ENCODE peak calls at places on chromosome 10, in six cellular contexts. Q, X, A, E, N and W are unnamed samples.

GRCh38 chr10:80324086-80324485 is 32.5 kb downstream of the DYDC1 start:
- DNase-seq in X (no peak), E (no peak), N (no peak), Q (peak), A (peak), W (no peak)

GRCh38 chr10:110042181-110042580 is 34.4 kb downstream of the ADD3 start:
- DNase-seq in Q (peak), E (no peak), N (no peak), A (peak), X (no peak), W (no peak)

GRCh38 chr10:90751107-90751997 is 106.5 kb downstream of the HTR7 start:
- DNase-seq in A (peak), N (peak), X (no peak), E (no peak), Q (peak), W (peak)

GRCh38 chr10:90020506-90020905 is 319.1 kb downstream of the KIF20B start:
- DNase-seq in E (no peak), N (no peak), X (no peak), A (no peak), Q (no peak), W (no peak)

GRCh38 chr10:23694921-23695824 is 256.3 kb downstream of the OTUD1 start:
- DNase-seq in Q (no peak), A (no peak), N (no peak), X (no peak), E (no peak), W (no peak)

GRCh38 chr10:77357611-77358010 is 280.0 kb downstream of the KCNMA1 start:
- DNase-seq in X (peak), N (no peak), A (peak), E (no peak), Q (no peak), W (no peak)

GRCh38 chr10:56090914-56091540 is 270.0 kb downstream of the ZWINT start:
- DNase-seq in A (no peak), X (no peak), N (no peak), Q (no peak), E (no peak), W (no peak)

GRCh38 chr10:93567277-93568104 is 1.0 kb downstream of the FFAR4 start:
- DNase-seq in A (no peak), X (no peak), E (no peak), N (no peak), Q (no peak), W (no peak)

GRCh38 chr10:14665304-14665703 is 109.4 kb downstream of the FAM107B start:
- DNase-seq in E (no peak), Q (no peak), X (no peak), A (no peak), N (no peak), W (no peak)

GRCh38 chr10:99325261-99325660 is 3.9 kb upstream of the CNNM1 start:
- DNase-seq in Q (no peak), A (no peak), X (no peak), E (no peak), N (no peak), W (no peak)

GRCh38 chr10:62665771-62666170 is 138.7 kb upstream of the ADO start:
- DNase-seq in E (no peak), Q (no peak), A (no peak), X (no peak), N (no peak), W (no peak)

GRCh38 chr10:132666733-132667612 is 119.0 kb downstream of the NKX6-2 start:
- DNase-seq in Q (peak), N (no peak), X (no peak), E (no peak), A (peak), W (no peak)

GRCh38 chr10:94112321-94112720 is 118.6 kb downstream of the PLCE1 start:
- DNase-seq in Q (no peak), A (no peak), X (no peak), E (no peak), N (no peak), W (no peak)

GRCh38 chr10:1420663-1421362 is 316.5 kb downstream of the ADARB2 start:
- DNase-seq in A (no peak), E (peak), N (peak), X (no peak), Q (peak), W (peak)

GRCh38 chr10:48606530-48607355 is 1.9 kb upstream of the ARHGAP22 start:
- DNase-seq in A (peak), E (no peak), Q (peak), X (peak), N (peak), W (no peak)

GRCh38 chr10:63343476-63343875 is 122.3 kb downstream of the JMJD1C start:
- DNase-seq in Q (no peak), X (no peak), E (no peak), N (no peak), A (no peak), W (no peak)

GRCh38 chr10:72525277-72525676 is 100.6 kb downstream of the MICU1 start:
- DNase-seq in X (no peak), N (no peak), Q (peak), E (no peak), A (peak), W (no peak)

GRCh38 chr10:70634011-70634410 is 31.5 kb upstream of the PRF1 start:
- DNase-seq in A (no peak), N (no peak), E (no peak), Q (no peak), X (no peak), W (no peak)

GRCh38 chr10:94129393-94130130 is 135.8 kb downstream of the PLCE1 start:
- DNase-seq in X (peak), Q (peak), E (no peak), N (no peak), A (peak), W (no peak)

GRCh38 chr10:107966817-107967216 is 802.3 kb upstream of the SORCS1 start:
- DNase-seq in E (no peak), Q (no peak), A (no peak), N (no peak), X (no peak), W (no peak)

GRCh38 chr10:11344550-11344949 is 266.9 kb downstream of the USP6NL start:
- DNase-seq in E (no peak), A (no peak), Q (no peak), X (no peak), N (no peak), W (no peak)

GRCh38 chr10:44930904-44931620 is 19.9 kb downstream of the TMEM72 start:
- DNase-seq in A (no peak), N (no peak), X (no peak), E (no peak), Q (no peak), W (no peak)

GRCh38 chr10:90328896-90329295 is 528.9 kb downstream of the HTR7 start:
- DNase-seq in N (no peak), X (no peak), E (no peak), Q (no peak), A (no peak), W (no peak)

GRCh38 chr10:75801121-75801520 is 369.7 kb downstream of the LRMDA start:
- DNase-seq in Q (no peak), A (no peak), E (no peak), X (no peak), N (no peak), W (no peak)

GRCh38 chr10:35640474-35640873 is 1.6 kb downstream of the FZD8 start:
- DNase-seq in Q (peak), E (no peak), N (no peak), X (no peak), A (peak), W (peak)

GRCh38 chr10:45154481-45154880 is 153.8 kb downstream of the ZNF22 start:
- DNase-seq in Q (no peak), A (peak), X (no peak), E (no peak), N (no peak), W (no peak)

GRCh38 chr10:624605-625334 is 64.7 kb downstream of the DIP2C start:
- DNase-seq in A (peak), N (peak), Q (peak), E (no peak), X (no peak), W (no peak)

GRCh38 chr10:95071107-95071660 is 1.9 kb upstream of the CYP2C8 start:
- DNase-seq in X (no peak), Q (no peak), A (no peak), N (no peak), E (no peak), W (no peak)

GRCh38 chr10:128062331-128062730 is 63.9 kb downstream of the MKI67 start:
- DNase-seq in Q (no peak), N (no peak), A (no peak), E (no peak), X (no peak), W (no peak)

GRCh38 chr10:49647554-49647953 is 31.9 kb upstream of the C10orf53 start:
- DNase-seq in E (no peak), X (no peak), A (no peak), N (no peak), Q (no peak), W (no peak)

GRCh38 chr10:33376976-33377657 is 42.6 kb upstream of the NRP1 start:
- DNase-seq in E (no peak), Q (peak), A (peak), N (no peak), X (no peak), W (no peak)

GRCh38 chr10:132612571-132613504 is 75.3 kb downstream of the INPP5A start:
- DNase-seq in Q (no peak), N (no peak), E (no peak), X (no peak), A (peak), W (no peak)

GRCh38 chr10:21172774-21173432 is 275.8 kb upstream of the NEBL start:
- DNase-seq in E (no peak), X (no peak), Q (no peak), N (peak), A (no peak), W (peak)

GRCh38 chr10:79292026-79292425 is 55.2 kb upstream of the PPIF start:
- DNase-seq in N (no peak), E (no peak), X (no peak), A (no peak), Q (no peak), W (no peak)

GRCh38 chr10:79295593-79295992 is 51.7 kb upstream of the PPIF start:
- DNase-seq in A (no peak), Q (no peak), N (no peak), E (no peak), X (no peak), W (no peak)

GRCh38 chr10:79289801-79290200 is 57.5 kb upstream of the PPIF start:
- DNase-seq in A (no peak), X (no peak), E (no peak), Q (no peak), N (peak), W (no peak)

GRCh38 chr10:79293841-79294705 is 53.2 kb upstream of the PPIF start:
- DNase-seq in E (no peak), A (peak), X (no peak), N (no peak), Q (peak), W (no peak)

DNA sequence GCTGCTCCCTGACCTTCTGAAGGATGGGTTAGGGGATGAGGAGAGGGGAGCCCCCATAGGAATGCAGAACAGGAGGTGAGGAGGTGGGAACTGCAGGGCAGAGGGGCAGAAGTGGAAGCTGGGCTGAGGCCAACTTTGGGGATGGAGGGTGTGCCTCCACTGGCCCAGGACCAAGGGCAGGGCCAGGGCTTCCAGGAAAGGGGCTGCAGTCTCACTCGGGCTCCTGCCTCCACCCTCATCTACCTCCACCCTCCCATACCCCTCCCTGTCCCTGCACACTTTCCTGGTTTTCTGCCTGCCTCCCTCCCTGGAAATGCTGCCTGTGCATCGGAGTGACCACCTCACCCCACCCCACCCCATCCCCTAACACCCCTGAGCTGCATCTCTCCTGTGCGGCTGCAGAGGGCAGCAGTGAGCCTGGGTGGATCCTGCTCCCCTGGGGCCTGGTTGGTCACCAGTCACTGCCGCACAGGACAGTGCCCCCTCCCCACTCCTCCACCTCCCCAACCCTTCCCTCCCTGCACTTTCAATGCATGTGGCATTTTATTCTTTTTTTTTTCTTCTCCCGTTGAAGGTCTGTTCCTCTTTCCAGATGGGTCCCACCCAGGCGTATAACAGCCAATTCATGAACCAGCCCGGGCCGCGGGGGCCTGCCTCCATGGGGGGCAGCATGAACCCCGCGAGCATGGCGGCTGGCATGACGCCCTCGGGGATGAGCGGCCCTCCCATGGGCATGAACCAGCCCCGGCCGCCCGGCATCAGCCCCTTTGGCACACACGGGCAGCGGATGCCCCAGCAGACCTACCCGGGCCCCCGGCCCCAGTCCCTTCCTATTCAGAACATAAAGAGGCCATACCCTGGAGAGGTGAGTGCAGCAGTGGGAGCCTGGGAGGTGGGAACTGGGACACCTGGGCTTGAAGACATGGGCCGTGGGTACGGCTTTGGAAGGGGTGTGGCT is 54.2 kb upstream of the PPIF start:
- DNase-seq in E (no peak), X (no peak), A (no peak), N (no peak), Q (no peak), W (peak)
- TF ChIP-seq CTCF in E (peak), X (peak), A (peak), N (peak), Q (peak), W (peak)

GRCh38 chr10:3143791-3144434 is 28.7 kb downstream of the PITRM1 start:
- DNase-seq in Q (no peak), X (no peak), E (no peak), A (no peak), N (no peak), W (no peak)

GRCh38 chr10:3145366-3145765 is 27.2 kb downstream of the PITRM1 start:
- DNase-seq in N (no peak), E (no peak), X (no peak), A (no peak), Q (no peak), W (no peak)

GRCh38 chr10:3148041-3148440 is 24.5 kb downstream of the PITRM1 start:
- DNase-seq in A (no peak), N (no peak), E (no peak), X (no peak), Q (no peak), W (no peak)

GRCh38 chr10:3147117-3147820 is 25.3 kb downstream of the PITRM1 start:
- DNase-seq in Q (no peak), E (no peak), N (no peak), X (no peak), A (no peak), W (no peak)

DNA sequence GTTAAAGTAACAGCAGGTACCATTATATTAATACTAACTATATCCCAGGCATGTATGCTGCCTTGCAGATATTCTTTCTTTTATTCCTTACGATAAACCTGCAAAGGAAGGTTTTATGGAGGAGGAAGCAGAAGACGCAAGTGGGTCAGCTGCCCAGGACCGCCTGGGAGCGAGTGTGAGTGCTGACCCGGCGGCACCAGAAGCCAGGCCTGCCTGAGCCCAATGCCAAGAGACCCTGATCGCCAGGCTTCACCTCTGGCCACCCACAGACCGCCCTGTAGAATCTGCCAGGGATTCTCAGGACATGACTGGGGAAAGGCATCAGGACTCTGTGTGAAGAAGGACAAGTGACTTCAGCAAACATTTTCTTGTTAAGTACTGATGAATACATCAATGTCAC is 26.3 kb downstream of the PITRM1 start:
- DNase-seq in X (no peak), Q (no peak), E (no peak), N (no peak), A (no peak), W (no peak)
- TF ChIP-seq CTCF in X (no peak), Q (no peak), E (no peak), N (no peak), A (no peak), W (no peak)

GRCh38 chr10:102412293-102412692 is 6.3 kb downstream of the PSD start:
- DNase-seq in E (no peak), N (no peak), X (no peak), Q (no peak), A (no peak), W (no peak)
- TF ChIP-seq CTCF in E (no peak), N (no peak), X (no peak), Q (no peak), A (no peak), W (no peak)

DNA sequence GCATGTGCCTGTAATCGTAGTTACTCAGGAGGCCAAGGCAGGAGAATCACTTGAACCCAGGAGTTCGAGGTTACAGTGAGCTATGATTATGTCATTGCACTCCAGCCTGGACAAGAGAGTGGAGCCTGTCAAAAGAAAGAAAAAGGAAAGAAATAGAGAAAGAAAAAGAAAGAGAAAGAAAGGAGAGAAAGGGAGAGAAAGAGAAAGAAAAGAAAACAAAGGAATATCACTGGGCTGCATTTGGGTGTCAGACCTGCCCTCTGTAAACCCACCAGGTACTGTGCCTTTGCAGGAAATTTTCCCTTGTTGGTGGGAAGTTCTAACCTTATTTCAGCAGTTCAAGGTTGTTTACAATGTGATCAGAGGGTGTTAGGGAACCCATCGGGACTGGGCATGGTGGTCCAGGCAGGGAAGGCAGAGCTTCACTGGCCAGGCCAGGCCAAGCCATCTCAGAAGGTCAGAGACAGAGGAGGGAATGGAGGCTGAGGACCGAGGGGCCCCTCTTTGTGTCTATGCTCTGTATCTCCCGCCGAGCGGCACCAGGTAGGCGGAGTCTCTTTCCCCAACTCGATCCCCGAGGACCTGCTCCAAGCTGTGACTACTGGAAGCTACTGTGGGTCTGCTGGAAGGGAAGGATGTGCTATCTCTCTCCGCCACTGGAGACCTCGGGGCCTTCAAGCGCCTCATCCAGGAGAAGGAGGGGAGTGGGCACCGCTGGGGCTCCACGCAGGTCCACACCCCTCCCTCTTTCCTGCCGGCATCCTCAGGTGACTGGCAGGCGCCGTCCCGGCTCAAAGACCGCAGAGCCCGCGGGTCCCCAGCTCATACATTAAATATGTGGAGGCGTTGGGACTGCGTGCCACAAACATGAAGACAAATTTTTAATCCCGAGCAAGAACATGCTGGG is 15.2 kb upstream of the KAZALD1 start:
- DNase-seq in N (no peak), E (no peak), A (peak), X (no peak), Q (no peak), W (no peak)
- TF ChIP-seq CTCF in N (no peak), E (no peak), A (no peak), X (no peak), Q (peak), W (no peak)

DNA sequence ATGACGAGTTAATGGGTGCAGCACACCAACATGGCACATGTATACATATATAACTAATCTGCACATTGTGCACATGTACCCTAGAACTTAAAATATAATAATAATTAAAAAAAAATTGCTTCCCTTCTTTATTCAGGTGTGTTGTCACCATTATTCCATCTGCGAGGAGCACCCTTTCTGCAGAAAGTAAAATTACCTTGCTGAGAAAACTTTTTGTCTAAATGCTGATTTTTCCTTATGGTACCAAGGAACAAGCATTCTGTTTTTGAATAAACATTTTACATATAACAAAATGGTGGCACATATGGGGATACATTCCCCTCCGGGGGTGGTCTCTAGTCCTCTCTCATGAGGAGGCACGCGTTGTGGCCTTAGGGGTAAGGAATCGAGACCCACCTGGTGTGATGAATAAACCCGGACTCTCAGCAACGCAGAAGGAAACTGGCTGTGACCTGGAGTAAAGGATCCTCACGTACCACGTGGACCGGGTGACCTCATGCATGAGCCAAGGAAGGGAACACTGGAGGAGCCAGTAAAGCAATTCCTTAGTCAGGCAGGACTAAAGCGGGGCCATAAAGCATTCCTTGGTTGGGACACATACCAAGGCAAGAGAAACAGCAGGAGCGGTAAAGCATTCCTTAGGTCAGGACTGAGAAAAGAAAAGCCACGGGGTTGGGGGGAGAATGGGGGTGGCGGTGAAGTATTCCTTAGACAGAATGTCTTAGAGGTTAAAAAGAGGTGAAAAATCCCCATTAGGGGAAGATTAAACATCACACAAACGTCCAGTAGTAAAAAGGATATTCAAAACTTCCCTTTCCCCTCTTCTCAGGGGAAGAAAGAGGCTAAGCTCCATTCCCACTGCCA is 20.8 kb upstream of the OPTN start:
- DNase-seq in E (no peak), X (no peak), N (no peak), Q (no peak), A (no peak), W (no peak)
- TF ChIP-seq CTCF in E (no peak), X (no peak), N (no peak), Q (no peak), A (no peak), W (no peak)

GRCh38 chr10:30591249-30591670 is 38.3 kb downstream of the LYZL2 start:
- DNase-seq in N (peak), Q (peak), X (no peak), A (peak), E (peak), W (peak)
- TF ChIP-seq CTCF in N (peak), Q (peak), X (peak), A (peak), E (peak), W (peak)